ENCODE peak calls at places on chromosomes 11 and 22, in five cellular contexts. S is OCI-LY7, C is HCT116, Y is astrocyte, B is brain microvascular endothelial cell. R is an unnamed sample.

GRCh38 chr11:83725161-83725560 is 439.0 kb upstream of the CCDC90B start:
- DNase-seq in S (no peak), Y (no peak), B (no peak), C (no peak), R (no peak)

GRCh38 chr11:6431861-6432260 is 8.9 kb downstream of the HPX start:
- DNase-seq in B (peak), Y (peak), C (peak), S (no peak), R (no peak)

GRCh38 chr11:58914821-58915543 is 24.3 kb upstream of the GLYATL1 start:
- DNase-seq in Y (peak), C (no peak), S (no peak), B (no peak), R (no peak)

GRCh38 chr11:133829566-133829965 is 15.7 kb downstream of the SPATA19 start:
- DNase-seq in B (no peak), C (no peak), Y (no peak), S (no peak), R (no peak)

GRCh38 chr11:125579811-125580210 is 10.5 kb downstream of the EI24 start:
- DNase-seq in B (no peak), S (no peak), Y (no peak), C (no peak), R (no peak)

GRCh38 chr11:118939412-118939915 is 13.7 kb upstream of the BCL9L start:
- DNase-seq in C (no peak), S (no peak), B (no peak), Y (no peak), R (no peak)

GRCh38 chr22:37193629-37194191 is 5.7 kb upstream of the C1QTNF6 start:
- DNase-seq in C (no peak), Y (no peak), B (no peak), S (no peak), R (no peak)

GRCh38 chr11:74366576-74366975 is 31.7 kb downstream of the PGM2L1 start:
- DNase-seq in S (no peak), C (no peak), B (peak), Y (peak), R (peak)

GRCh38 chr11:63017306-63017974 is 1.8 kb upstream of the SLC22A8 start:
- DNase-seq in S (no peak), B (peak), C (no peak), Y (no peak), R (peak)

GRCh38 chr11:62418733-62419132 is at the start of gene SCGB1A1:
- DNase-seq in Y (no peak), C (no peak), B (no peak), S (no peak), R (no peak)

GRCh38 chr11:64694821-64695365 is 28.1 kb downstream of the NRXN2 start:
- DNase-seq in S (peak), B (no peak), C (no peak), Y (no peak), R (no peak)

GRCh38 chr11:95256204-95256819 is 25.3 kb upstream of the SESN3 start:
- DNase-seq in Y (peak), B (peak), C (no peak), S (peak), R (no peak)

GRCh38 chr11:45180888-45181594 is 34.6 kb downstream of the PRDM11 start:
- DNase-seq in S (no peak), Y (peak), C (peak), B (peak), R (peak)

GRCh38 chr11:111483431-111483830 is 28.8 kb downstream of the BTG4 start:
- DNase-seq in S (no peak), C (no peak), Y (no peak), B (no peak), R (no peak)

GRCh38 chr22:49112661-49113626 is 714.7 kb downstream of the BRD1 start:
- DNase-seq in C (no peak), Y (no peak), B (no peak), S (no peak), R (no peak)

GRCh38 chr22:22810018-22810427 is 77.6 kb upstream of the IGLL5 start:
- DNase-seq in C (peak), Y (peak), S (peak), B (no peak), R (no peak)

GRCh38 chr11:114133548-114134329 is 74.2 kb downstream of the ZBTB16 start:
- DNase-seq in B (no peak), S (no peak), Y (no peak), C (no peak), R (no peak)

GRCh38 chr11:44766972-44767278 is 40.2 kb downstream of the TSPAN18 start:
- DNase-seq in S (no peak), B (peak), C (no peak), Y (peak), R (no peak)

GRCh38 chr22:33921576-33922181 is 1.4 kb upstream of the LARGE1 start:
- DNase-seq in C (no peak), S (peak), B (peak), Y (peak), R (no peak)

GRCh38 chr22:36293606-36294292 is 40.8 kb downstream of the APOL1 start:
- DNase-seq in C (no peak), Y (no peak), S (no peak), B (no peak), R (no peak)

GRCh38 chr11:86741489-86742435 is 58.6 kb upstream of the PRSS23 start:
- DNase-seq in B (peak), Y (peak), C (no peak), S (no peak), R (no peak)

GRCh38 chr11:134674974-134675373 is 262.9 kb upstream of the B3GAT1 start:
- DNase-seq in S (no peak), Y (no peak), B (no peak), C (no peak), R (no peak)

GRCh38 chr22:25403752-25404471 is 160.6 kb upstream of the GRK3 start:
- DNase-seq in S (no peak), Y (peak), C (no peak), B (no peak), R (no peak)

GRCh38 chr11:117822031-117822521 is 2.5 kb downstream of the FXYD2 start:
- DNase-seq in Y (no peak), S (peak), B (no peak), C (no peak), R (no peak)

GRCh38 chr11:16404781-16405180 is 48.4 kb upstream of the SOX6 start:
- DNase-seq in B (no peak), S (no peak), Y (no peak), C (no peak), R (peak)

GRCh38 chr11:72220696-72221363 is 3.7 kb upstream of the INPPL1 start:
- DNase-seq in B (no peak), Y (no peak), S (peak), C (no peak), R (no peak)

GRCh38 chr11:1225386-1226225 is 2.7 kb downstream of the MUC5B start:
- DNase-seq in C (no peak), B (no peak), S (no peak), Y (no peak), R (no peak)

GRCh38 chr11:70313945-70314344 is 43.5 kb downstream of the PPFIA1 start:
- DNase-seq in S (no peak), B (no peak), C (no peak), Y (no peak), R (no peak)

GRCh38 chr11:108093128-108093904 is 28.1 kb upstream of the ACAT1 start:
- DNase-seq in B (no peak), S (no peak), Y (no peak), C (no peak), R (no peak)

GRCh38 chr11:1756791-1757771 is 6.6 kb downstream of the CTSD start:
- DNase-seq in B (no peak), S (no peak), C (no peak), Y (no peak), R (no peak)

GRCh38 chr22:20243545-20244249 is 24.4 kb downstream of the RTN4R start:
- DNase-seq in C (no peak), B (peak), Y (peak), S (peak), R (peak)

GRCh38 chr22:28802595-28803087 is 2.3 kb upstream of the XBP1 start:
- DNase-seq in Y (no peak), B (no peak), S (peak), C (no peak), R (no peak)
- H3K4me3 ChIP-seq in Y (no peak), B (no peak), S (no peak), C (no peak), R (no peak)

GRCh38 chr11:17672469-17672868 is 46.9 kb upstream of the MYOD1 start:
- DNase-seq in C (no peak), S (no peak), Y (no peak), B (no peak), R (no peak)

GRCh38 chr11:17673951-17674350 is 45.4 kb upstream of the MYOD1 start:
- DNase-seq in S (no peak), B (peak), Y (peak), C (no peak), R (no peak)

DNA sequence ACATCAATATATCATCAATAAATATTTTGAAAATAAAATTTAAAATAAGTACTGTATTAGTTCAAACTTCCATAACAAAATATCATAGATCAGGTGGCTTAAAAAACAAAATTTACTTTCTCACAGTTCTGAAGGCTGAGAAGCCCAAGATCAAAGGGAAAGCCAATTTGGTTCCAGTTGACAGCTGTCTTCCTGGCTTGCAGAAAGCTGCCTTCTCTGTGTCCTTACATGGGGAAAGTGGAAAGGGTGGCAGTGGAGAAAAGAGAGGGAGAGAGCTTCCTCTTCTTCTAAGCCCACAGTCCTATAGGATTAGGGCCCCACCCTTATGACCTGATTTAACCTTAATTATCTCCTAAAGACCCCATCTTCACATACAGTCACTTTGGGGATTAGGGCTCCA is 51.2 kb upstream of the MYOD1 start:
- DNase-seq in S (no peak), Y (no peak), B (no peak), C (no peak), R (no peak)
- H3K4me3 ChIP-seq in S (no peak), Y (no peak), B (no peak), C (no peak), R (no peak)

GRCh38 chr22:38455063-38455529 is at the start of gene KCNJ4:
- DNase-seq in B (no peak), Y (no peak), S (no peak), C (no peak), R (no peak)

GRCh38 chr22:38453065-38453672 is 1.8 kb downstream of the KCNJ4 start:
- DNase-seq in B (no peak), C (no peak), S (no peak), Y (no peak), R (no peak)

GRCh38 chr22:38455530-38456271 is 702 bp upstream of the KCNJ4 start:
- DNase-seq in S (peak), C (no peak), B (no peak), Y (no peak), R (no peak)

GRCh38 chr22:38454011-38454360 is 1.0 kb downstream of the KCNJ4 start:
- DNase-seq in S (no peak), B (no peak), C (no peak), Y (no peak), R (no peak)

GRCh38 chr22:38454361-38455062 is 487 bp downstream of the KCNJ4 start:
- DNase-seq in S (peak), B (no peak), Y (no peak), C (no peak), R (no peak)
- H3K4me3 ChIP-seq in S (no peak), B (no peak), Y (no peak), C (no peak), R (peak)

GRCh38 chr11:75389276-75389605 is 10.1 kb upstream of the RPS3 start:
- DNase-seq in B (no peak), S (no peak), Y (no peak), C (no peak), R (no peak)
- H3K4me3 ChIP-seq in B (no peak), S (no peak), Y (no peak), C (no peak), R (no peak)

GRCh38 chr22:39176067-39176621 is 23.7 kb upstream of the CBX7 start:
- DNase-seq in C (no peak), Y (peak), B (peak), S (no peak), R (peak)
- H3K4me3 ChIP-seq in C (peak), Y (no peak), B (no peak), S (no peak), R (no peak)

GRCh38 chr22:50303515-50303847 is 4.0 kb downstream of the PLXNB2 start:
- DNase-seq in B (no peak), S (no peak), C (no peak), Y (no peak), R (no peak)

GRCh38 chr22:50305393-50305657 is 2.1 kb downstream of the PLXNB2 start:
- DNase-seq in Y (no peak), B (no peak), S (no peak), C (no peak), R (no peak)

GRCh38 chr22:50304528-50305392 is 2.7 kb downstream of the PLXNB2 start:
- DNase-seq in Y (peak), C (no peak), B (no peak), S (no peak), R (peak)

GRCh38 chr22:50302564-50302963 is 4.9 kb downstream of the PLXNB2 start:
- DNase-seq in C (no peak), Y (no peak), B (no peak), S (no peak), R (no peak)

DNA sequence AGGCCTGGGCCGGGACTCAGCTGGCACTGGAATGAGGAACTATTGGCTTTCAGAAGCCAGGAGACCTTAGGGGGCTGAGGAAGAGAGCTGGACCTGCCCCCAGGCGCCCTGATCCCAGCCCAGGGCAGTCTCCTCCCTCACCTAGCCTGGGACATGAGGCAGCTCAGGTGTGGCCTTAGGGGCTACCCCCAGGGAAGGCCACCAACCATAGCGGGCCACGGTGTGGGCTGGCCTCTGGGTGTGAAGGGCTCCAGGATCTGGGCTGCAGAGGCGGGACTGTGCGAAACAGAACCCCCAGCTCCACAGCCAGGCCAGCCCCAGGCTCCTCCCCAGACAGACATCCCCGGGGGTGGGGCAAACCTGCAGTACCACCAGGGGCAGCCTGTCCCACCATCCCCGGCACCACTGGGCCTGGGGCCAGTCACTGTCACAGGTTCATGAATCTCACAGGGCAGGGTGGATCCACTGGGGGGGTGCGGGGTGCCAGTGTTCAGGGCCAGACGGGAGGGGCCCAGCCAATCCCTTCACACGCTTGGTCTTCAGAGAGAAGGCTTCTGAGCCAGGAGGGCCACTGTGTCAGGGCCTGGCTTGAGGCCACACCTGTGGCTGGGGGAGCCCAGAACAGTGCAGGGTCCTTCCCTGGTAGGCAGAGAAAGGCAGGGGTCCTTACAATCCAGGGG is 3.5 kb downstream of the PLXNB2 start:
- DNase-seq in S (peak), C (no peak), B (no peak), Y (no peak), R (no peak)
- H3K4me3 ChIP-seq in S (no peak), C (peak), B (no peak), Y (no peak), R (peak)

GRCh38 chr11:121463689-121464335 is 11.0 kb upstream of the SORL1-AS1 start:
- DNase-seq in Y (no peak), B (no peak), C (no peak), S (no peak), R (no peak)

GRCh38 chr11:121466063-121466794 is 13.5 kb upstream of the SORL1-AS1 start:
- DNase-seq in B (peak), S (peak), C (peak), Y (peak), R (peak)

GRCh38 chr11:121461843-121462242 is 9.1 kb upstream of the SORL1-AS1 start:
- DNase-seq in Y (no peak), C (no peak), B (no peak), S (no peak), R (no peak)

GRCh38 chr11:121465709-121466062 is 12.9 kb upstream of the SORL1-AS1 start:
- DNase-seq in Y (no peak), C (no peak), S (no peak), B (no peak), R (no peak)

GRCh38 chr11:121464352-121464946 is 11.7 kb upstream of the SORL1-AS1 start:
- DNase-seq in Y (peak), C (peak), B (peak), S (peak), R (peak)
- H3K4me3 ChIP-seq in Y (no peak), C (peak), B (no peak), S (peak), R (no peak)

R was measured in retinal pigment epithelial cell.